ENCODE peak calls at places on chromosomes 5 and 9, in nine cellular contexts. B, U, T, D, Z, S, M, C and Q are unnamed samples.

GRCh38 chr9:114643001-114643400 is 14.6 kb downstream of the TEX53 start:
- DNase-seq in U (no peak), B (no peak), D (no peak), T (no peak), M (no peak), Z (no peak), C (no peak), S (no peak), Q (no peak)

GRCh38 chr5:174690256-174690655 is 34.1 kb upstream of the MSX2 start:
- DNase-seq in M (no peak), Z (no peak), B (no peak), S (no peak), T (no peak), U (no peak), D (no peak), C (no peak), Q (no peak)

GRCh38 chr9:27150758-27151431 is 41.9 kb downstream of the TEK start:
- DNase-seq in T (no peak), S (no peak), Z (no peak), M (no peak), C (no peak), D (no peak), B (no peak), U (no peak), Q (no peak)

GRCh38 chr5:107705390-107706014 is 34.8 kb upstream of the EFNA5 start:
- DNase-seq in S (no peak), M (no peak), D (no peak), Z (no peak), B (no peak), C (no peak), T (no peak), U (peak), Q (no peak)

GRCh38 chr5:75037106-75037505 is 15.3 kb downstream of the GCNT4 start:
- DNase-seq in Z (no peak), T (no peak), S (no peak), M (no peak), C (peak), U (peak), B (no peak), D (no peak), Q (no peak)

GRCh38 chr5:34535944-34536628 is 120.0 kb upstream of the RAI14 start:
- DNase-seq in S (no peak), D (no peak), T (no peak), B (no peak), U (peak), C (no peak), Z (no peak), M (no peak), Q (no peak)

GRCh38 chr5:100517301-100517974 is 17.7 kb upstream of the FAM174A start:
- DNase-seq in T (no peak), C (no peak), Z (no peak), M (no peak), U (peak), B (peak), D (no peak), S (peak), Q (no peak)

GRCh38 chr5:145981612-145982571 is 45.5 kb downstream of the SH3RF2 start:
- DNase-seq in M (no peak), B (no peak), C (no peak), S (peak), Z (no peak), T (no peak), D (no peak), U (peak), Q (no peak)

GRCh38 chr5:112146323-112146848 is 272.7 kb downstream of the EPB41L4A start:
- DNase-seq in C (no peak), T (no peak), U (peak), D (no peak), S (no peak), Z (no peak), M (no peak), B (no peak), Q (no peak)

GRCh38 chr9:123784513-123784912 is 145.4 kb downstream of the DENND1A start:
- DNase-seq in B (no peak), Z (no peak), C (no peak), M (no peak), T (no peak), U (peak), S (no peak), D (no peak), Q (no peak)

GRCh38 chr5:74103131-74104023 is 477.4 kb downstream of the ARHGEF28 start:
- DNase-seq in M (no peak), S (no peak), C (no peak), D (no peak), Z (no peak), B (no peak), U (peak), T (no peak), Q (no peak)

GRCh38 chr5:95986937-95987520 is 25.4 kb upstream of the ELL2 start:
- DNase-seq in C (no peak), M (no peak), Z (no peak), S (no peak), B (no peak), T (peak), U (peak), D (no peak), Q (no peak)

GRCh38 chr9:18829858-18830257 is 203.2 kb downstream of the SAXO1 start:
- DNase-seq in M (no peak), B (no peak), Z (no peak), C (no peak), S (peak), U (no peak), T (no peak), D (no peak), Q (no peak)

GRCh38 chr5:67156976-67157583 is 39.5 kb downstream of the CD180 start:
- DNase-seq in D (peak), C (peak), T (no peak), B (peak), U (peak), S (peak), M (peak), Z (no peak), Q (no peak)

GRCh38 chr5:76602094-76602726 is 21.0 kb downstream of the F2RL2 start:
- DNase-seq in U (no peak), Z (no peak), M (no peak), S (no peak), C (no peak), B (no peak), D (no peak), T (no peak), Q (no peak)

GRCh38 chr5:37900692-37901091 is 60.9 kb upstream of the GDNF start:
- DNase-seq in B (peak), U (peak), Z (no peak), S (peak), T (no peak), D (peak), M (no peak), C (no peak), Q (no peak)

GRCh38 chr5:108255468-108255867 is 126.4 kb downstream of the FBXL17 start:
- DNase-seq in M (no peak), B (no peak), D (no peak), T (no peak), C (no peak), Z (no peak), U (no peak), S (no peak), Q (no peak)

GRCh38 chr9:111525056-111525977 is at the start of gene ZNF483:
- DNase-seq in M (peak), T (peak), D (peak), S (peak), U (peak), B (peak), Z (peak), C (peak), Q (no peak)

GRCh38 chr5:76367623-76368366 is 35.3 kb upstream of the IQGAP2 start:
- DNase-seq in C (peak), T (no peak), B (no peak), M (no peak), D (no peak), U (peak), S (no peak), Z (no peak), Q (no peak)

GRCh38 chr9:112233769-112234168 is 58.7 kb upstream of the SUSD1 start:
- DNase-seq in C (no peak), U (peak), M (no peak), T (no peak), Z (no peak), B (no peak), D (no peak), S (no peak), Q (no peak)

GRCh38 chr5:149019562-149020140 is 43.2 kb downstream of the SH3TC2 start:
- DNase-seq in T (no peak), Z (no peak), D (no peak), M (no peak), B (no peak), U (no peak), C (no peak), S (no peak), Q (no peak)

GRCh38 chr5:61732796-61733195 is 400.7 kb downstream of the ZSWIM6 start:
- DNase-seq in C (no peak), T (no peak), M (no peak), B (no peak), S (no peak), Z (no peak), D (no peak), U (no peak), Q (no peak)

GRCh38 chr5:120516799-120517198 is 52.7 kb downstream of the PRR16 start:
- DNase-seq in B (no peak), M (no peak), T (no peak), Z (no peak), U (no peak), S (no peak), D (no peak), C (no peak), Q (no peak)

GRCh38 chr9:35811364-35812024 is 568 bp downstream of the SPAG8 start:
- DNase-seq in D (peak), T (no peak), Z (peak), B (peak), M (no peak), S (no peak), C (no peak), U (no peak), Q (no peak)

GRCh38 chr5:3161672-3162071 is 410.2 kb upstream of the IRX2 start:
- DNase-seq in Z (no peak), T (no peak), C (no peak), M (no peak), B (no peak), D (no peak), S (no peak), U (no peak), Q (no peak)

GRCh38 chr5:129664336-129664937 is 83.5 kb upstream of the MINAR2 start:
- DNase-seq in T (no peak), D (peak), M (peak), B (peak), S (no peak), C (peak), Z (peak), U (peak), Q (no peak)

GRCh38 chr5:64505769-64506566 is at the start of gene RGS7BP:
- DNase-seq in S (peak), D (no peak), Z (peak), M (no peak), T (peak), C (no peak), U (peak), B (peak), Q (no peak)

GRCh38 chr9:89473762-89474469 is 24.0 kb downstream of the SEMA4D start:
- DNase-seq in U (no peak), C (no peak), M (no peak), D (no peak), B (no peak), S (peak), Z (no peak), T (no peak), Q (no peak)

GRCh38 chr5:78648359-78649219 is at the start of gene LHFPL2:
- DNase-seq in Z (peak), T (peak), B (peak), M (peak), U (peak), D (peak), C (peak), S (peak), Q (no peak)

GRCh38 chr5:151675225-151675955 is 11.3 kb downstream of the SPARC start:
- DNase-seq in S (no peak), U (no peak), B (no peak), T (no peak), Z (no peak), C (no peak), D (no peak), M (no peak), Q (no peak)

GRCh38 chr5:7794301-7794700 is 56.6 kb downstream of the CFAP90 start:
- DNase-seq in U (no peak), B (no peak), D (no peak), C (no peak), M (no peak), T (no peak), S (no peak), Z (no peak), Q (no peak)

GRCh38 chr5:102380174-102380573 is 84.1 kb upstream of the SLCO4C1 start:
- DNase-seq in U (no peak), Z (no peak), M (no peak), C (no peak), S (no peak), D (no peak), B (no peak), T (no peak), Q (no peak)

GRCh38 chr9:119761737-119762136 is 392.5 kb upstream of the BRINP1 start:
- DNase-seq in B (no peak), Z (no peak), S (no peak), M (no peak), C (no peak), U (no peak), D (no peak), T (no peak), Q (no peak)